ENCODE peak calls at places on chromosome 1, in six cellular contexts. One of them, this sample, is unnamed.

GRCh38 chr1:159307338-159307737 is 5.2 kb downstream of the FCER1A start:
- DNase-seq in activated T-cell treated with anti-CD3 and anti-CD28 coated beads for 1 hour: no peak
- DNase-seq in stimulated activated CD8-positive, alpha-beta memory T cell treated with anti-CD3 and anti-CD28 coated beads, Interleukin-15, amount 100 ng/mL, for 24 hours: no peak
- DNase-seq in astrocyte of the spinal cord: no peak
- DNase-seq in adipocyte: no peak
- DNase-seq in activated CD4-positive, alpha-beta T cell treated with anti-CD3 and anti-CD28 coated beads, Interleukin-2, amount 50 U/mL, for 1 hour: no peak
- DNase-seq in this sample: no peak

GRCh38 chr1:109622103-109622892 is 2.7 kb downstream of the AMPD2 start:
- DNase-seq in activated T-cell treated with anti-CD3 and anti-CD28 coated beads for 1 hour: no peak
- DNase-seq in stimulated activated CD8-positive, alpha-beta memory T cell treated with anti-CD3 and anti-CD28 coated beads, Interleukin-15, amount 100 ng/mL, for 24 hours: no peak
- DNase-seq in astrocyte of the spinal cord: no peak
- DNase-seq in adipocyte: no peak
- DNase-seq in activated CD4-positive, alpha-beta T cell treated with anti-CD3 and anti-CD28 coated beads, Interleukin-2, amount 50 U/mL, for 1 hour: no peak
- DNase-seq in this sample: no peak

GRCh38 chr1:115980998-115981993 is 5.0 kb downstream of the SLC22A15 start:
- DNase-seq in activated T-cell treated with anti-CD3 and anti-CD28 coated beads for 1 hour: no peak
- DNase-seq in stimulated activated CD8-positive, alpha-beta memory T cell treated with anti-CD3 and anti-CD28 coated beads, Interleukin-15, amount 100 ng/mL, for 24 hours: no peak
- DNase-seq in astrocyte of the spinal cord: peak
- DNase-seq in adipocyte: peak
- DNase-seq in activated CD4-positive, alpha-beta T cell treated with anti-CD3 and anti-CD28 coated beads, Interleukin-2, amount 50 U/mL, for 1 hour: no peak
- DNase-seq in this sample: no peak

GRCh38 chr1:8392522-8392921 is 74.6 kb downstream of the SLC45A1 start:
- DNase-seq in activated T-cell treated with anti-CD3 and anti-CD28 coated beads for 1 hour: no peak
- DNase-seq in stimulated activated CD8-positive, alpha-beta memory T cell treated with anti-CD3 and anti-CD28 coated beads, Interleukin-15, amount 100 ng/mL, for 24 hours: no peak
- DNase-seq in astrocyte of the spinal cord: no peak
- DNase-seq in adipocyte: no peak
- DNase-seq in activated CD4-positive, alpha-beta T cell treated with anti-CD3 and anti-CD28 coated beads, Interleukin-2, amount 50 U/mL, for 1 hour: no peak
- DNase-seq in this sample: no peak

GRCh38 chr1:230681599-230681998 is 32.3 kb downstream of the AGT start:
- DNase-seq in activated T-cell treated with anti-CD3 and anti-CD28 coated beads for 1 hour: no peak
- DNase-seq in stimulated activated CD8-positive, alpha-beta memory T cell treated with anti-CD3 and anti-CD28 coated beads, Interleukin-15, amount 100 ng/mL, for 24 hours: no peak
- DNase-seq in astrocyte of the spinal cord: peak
- DNase-seq in adipocyte: peak
- DNase-seq in activated CD4-positive, alpha-beta T cell treated with anti-CD3 and anti-CD28 coated beads, Interleukin-2, amount 50 U/mL, for 1 hour: no peak
- DNase-seq in this sample: no peak

GRCh38 chr1:222909586-222909985 is 94.7 kb downstream of the DISP1 start:
- DNase-seq in activated T-cell treated with anti-CD3 and anti-CD28 coated beads for 1 hour: no peak
- DNase-seq in stimulated activated CD8-positive, alpha-beta memory T cell treated with anti-CD3 and anti-CD28 coated beads, Interleukin-15, amount 100 ng/mL, for 24 hours: no peak
- DNase-seq in astrocyte of the spinal cord: no peak
- DNase-seq in adipocyte: peak
- DNase-seq in activated CD4-positive, alpha-beta T cell treated with anti-CD3 and anti-CD28 coated beads, Interleukin-2, amount 50 U/mL, for 1 hour: no peak
- DNase-seq in this sample: no peak

GRCh38 chr1:61007534-61008364 is 74.6 kb upstream of the NFIA start:
- DNase-seq in activated T-cell treated with anti-CD3 and anti-CD28 coated beads for 1 hour: no peak
- DNase-seq in stimulated activated CD8-positive, alpha-beta memory T cell treated with anti-CD3 and anti-CD28 coated beads, Interleukin-15, amount 100 ng/mL, for 24 hours: no peak
- DNase-seq in astrocyte of the spinal cord: no peak
- DNase-seq in adipocyte: no peak
- DNase-seq in activated CD4-positive, alpha-beta T cell treated with anti-CD3 and anti-CD28 coated beads, Interleukin-2, amount 50 U/mL, for 1 hour: no peak
- DNase-seq in this sample: no peak

GRCh38 chr1:201562659-201563405 is 23.9 kb downstream of the NAV1 start:
- DNase-seq in activated T-cell treated with anti-CD3 and anti-CD28 coated beads for 1 hour: no peak
- DNase-seq in stimulated activated CD8-positive, alpha-beta memory T cell treated with anti-CD3 and anti-CD28 coated beads, Interleukin-15, amount 100 ng/mL, for 24 hours: no peak
- DNase-seq in astrocyte of the spinal cord: peak
- DNase-seq in adipocyte: peak
- DNase-seq in activated CD4-positive, alpha-beta T cell treated with anti-CD3 and anti-CD28 coated beads, Interleukin-2, amount 50 U/mL, for 1 hour: no peak
- DNase-seq in this sample: no peak

GRCh38 chr1:71721532-71721931 is 560.8 kb downstream of the NEGR1 start:
- DNase-seq in activated T-cell treated with anti-CD3 and anti-CD28 coated beads for 1 hour: no peak
- DNase-seq in stimulated activated CD8-positive, alpha-beta memory T cell treated with anti-CD3 and anti-CD28 coated beads, Interleukin-15, amount 100 ng/mL, for 24 hours: no peak
- DNase-seq in astrocyte of the spinal cord: no peak
- DNase-seq in adipocyte: no peak
- DNase-seq in activated CD4-positive, alpha-beta T cell treated with anti-CD3 and anti-CD28 coated beads, Interleukin-2, amount 50 U/mL, for 1 hour: no peak
- DNase-seq in this sample: no peak

GRCh38 chr1:234972411-234973191 is 156.0 kb downstream of the TOMM20 start:
- DNase-seq in activated T-cell treated with anti-CD3 and anti-CD28 coated beads for 1 hour: no peak
- DNase-seq in stimulated activated CD8-positive, alpha-beta memory T cell treated with anti-CD3 and anti-CD28 coated beads, Interleukin-15, amount 100 ng/mL, for 24 hours: no peak
- DNase-seq in astrocyte of the spinal cord: no peak
- DNase-seq in adipocyte: no peak
- DNase-seq in activated CD4-positive, alpha-beta T cell treated with anti-CD3 and anti-CD28 coated beads, Interleukin-2, amount 50 U/mL, for 1 hour: no peak
- DNase-seq in this sample: no peak

GRCh38 chr1:920506-920905 is 3.2 kb upstream of the SAMD11 start:
- DNase-seq in activated T-cell treated with anti-CD3 and anti-CD28 coated beads for 1 hour: no peak
- DNase-seq in stimulated activated CD8-positive, alpha-beta memory T cell treated with anti-CD3 and anti-CD28 coated beads, Interleukin-15, amount 100 ng/mL, for 24 hours: no peak
- DNase-seq in astrocyte of the spinal cord: no peak
- DNase-seq in adipocyte: no peak
- DNase-seq in activated CD4-positive, alpha-beta T cell treated with anti-CD3 and anti-CD28 coated beads, Interleukin-2, amount 50 U/mL, for 1 hour: no peak
- DNase-seq in this sample: no peak

GRCh38 chr1:15786581-15786980 is 20.9 kb downstream of the UQCRHL start:
- DNase-seq in activated T-cell treated with anti-CD3 and anti-CD28 coated beads for 1 hour: no peak
- DNase-seq in stimulated activated CD8-positive, alpha-beta memory T cell treated with anti-CD3 and anti-CD28 coated beads, Interleukin-15, amount 100 ng/mL, for 24 hours: no peak
- DNase-seq in astrocyte of the spinal cord: peak
- DNase-seq in adipocyte: no peak
- DNase-seq in activated CD4-positive, alpha-beta T cell treated with anti-CD3 and anti-CD28 coated beads, Interleukin-2, amount 50 U/mL, for 1 hour: no peak
- DNase-seq in this sample: no peak

GRCh38 chr1:46301406-46302090 is 1.9 kb downstream of the LRRC41 start:
- DNase-seq in activated T-cell treated with anti-CD3 and anti-CD28 coated beads for 1 hour: no peak
- DNase-seq in stimulated activated CD8-positive, alpha-beta memory T cell treated with anti-CD3 and anti-CD28 coated beads, Interleukin-15, amount 100 ng/mL, for 24 hours: no peak
- DNase-seq in astrocyte of the spinal cord: peak
- DNase-seq in adipocyte: peak
- DNase-seq in activated CD4-positive, alpha-beta T cell treated with anti-CD3 and anti-CD28 coated beads, Interleukin-2, amount 50 U/mL, for 1 hour: peak
- DNase-seq in this sample: no peak

GRCh38 chr1:225651872-225652725 is 824 bp downstream of the ENAH start:
- DNase-seq in activated T-cell treated with anti-CD3 and anti-CD28 coated beads for 1 hour: no peak
- DNase-seq in stimulated activated CD8-positive, alpha-beta memory T cell treated with anti-CD3 and anti-CD28 coated beads, Interleukin-15, amount 100 ng/mL, for 24 hours: no peak
- DNase-seq in astrocyte of the spinal cord: peak
- DNase-seq in adipocyte: peak
- DNase-seq in activated CD4-positive, alpha-beta T cell treated with anti-CD3 and anti-CD28 coated beads, Interleukin-2, amount 50 U/mL, for 1 hour: no peak
- DNase-seq in this sample: no peak

GRCh38 chr1:112501810-112502641 is 6.7 kb upstream of the WNT2B start:
- DNase-seq in activated T-cell treated with anti-CD3 and anti-CD28 coated beads for 1 hour: peak
- DNase-seq in stimulated activated CD8-positive, alpha-beta memory T cell treated with anti-CD3 and anti-CD28 coated beads, Interleukin-15, amount 100 ng/mL, for 24 hours: peak
- DNase-seq in astrocyte of the spinal cord: peak
- DNase-seq in adipocyte: peak
- DNase-seq in activated CD4-positive, alpha-beta T cell treated with anti-CD3 and anti-CD28 coated beads, Interleukin-2, amount 50 U/mL, for 1 hour: peak
- DNase-seq in this sample: no peak

GRCh38 chr1:29437946-29438345 is 201.6 kb downstream of the PTPRU start:
- DNase-seq in activated T-cell treated with anti-CD3 and anti-CD28 coated beads for 1 hour: no peak
- DNase-seq in stimulated activated CD8-positive, alpha-beta memory T cell treated with anti-CD3 and anti-CD28 coated beads, Interleukin-15, amount 100 ng/mL, for 24 hours: no peak
- DNase-seq in astrocyte of the spinal cord: no peak
- DNase-seq in adipocyte: no peak
- DNase-seq in activated CD4-positive, alpha-beta T cell treated with anti-CD3 and anti-CD28 coated beads, Interleukin-2, amount 50 U/mL, for 1 hour: no peak
- DNase-seq in this sample: no peak

GRCh38 chr1:15944308-15945010 is 31.4 kb downstream of the ZBTB17 start:
- DNase-seq in activated T-cell treated with anti-CD3 and anti-CD28 coated beads for 1 hour: no peak
- DNase-seq in stimulated activated CD8-positive, alpha-beta memory T cell treated with anti-CD3 and anti-CD28 coated beads, Interleukin-15, amount 100 ng/mL, for 24 hours: no peak
- DNase-seq in astrocyte of the spinal cord: no peak
- DNase-seq in adipocyte: no peak
- DNase-seq in activated CD4-positive, alpha-beta T cell treated with anti-CD3 and anti-CD28 coated beads, Interleukin-2, amount 50 U/mL, for 1 hour: no peak
- DNase-seq in this sample: no peak

GRCh38 chr1:228270032-228270431 is 62.2 kb downstream of the OBSCN start:
- DNase-seq in activated T-cell treated with anti-CD3 and anti-CD28 coated beads for 1 hour: no peak
- DNase-seq in stimulated activated CD8-positive, alpha-beta memory T cell treated with anti-CD3 and anti-CD28 coated beads, Interleukin-15, amount 100 ng/mL, for 24 hours: no peak
- DNase-seq in astrocyte of the spinal cord: no peak
- DNase-seq in adipocyte: peak
- DNase-seq in activated CD4-positive, alpha-beta T cell treated with anti-CD3 and anti-CD28 coated beads, Interleukin-2, amount 50 U/mL, for 1 hour: no peak
- DNase-seq in this sample: no peak

GRCh38 chr1:181504294-181505115 is 21.2 kb downstream of the CACNA1E start:
- DNase-seq in activated T-cell treated with anti-CD3 and anti-CD28 coated beads for 1 hour: no peak
- DNase-seq in stimulated activated CD8-positive, alpha-beta memory T cell treated with anti-CD3 and anti-CD28 coated beads, Interleukin-15, amount 100 ng/mL, for 24 hours: no peak
- DNase-seq in astrocyte of the spinal cord: no peak
- DNase-seq in adipocyte: no peak
- DNase-seq in activated CD4-positive, alpha-beta T cell treated with anti-CD3 and anti-CD28 coated beads, Interleukin-2, amount 50 U/mL, for 1 hour: no peak
- DNase-seq in this sample: peak

This sample was measured in SIG-M5.